ENCODE peak calls at places on chromosomes 16 and 17, in five cellular contexts. S is GM12878, G is HepG2, X is K562, B is SK-N-SH. K is an unnamed sample.

GRCh38 chr16:89829630-89830437 is 1.6 kb downstream of the SPIRE2 start:
- DNase-seq in S (no peak), G (peak), X (no peak), B (no peak), K (no peak)

GRCh38 chr17:7014995-7015586 is 2.7 kb downstream of the RNASEK start:
- DNase-seq in S (peak), G (no peak), X (no peak), B (no peak), K (no peak)

GRCh38 chr17:17784599-17785264 is 52.1 kb downstream of the SREBF1 start:
- DNase-seq in S (no peak), G (peak), X (peak), B (peak), K (no peak)

GRCh38 chr17:41448506-41448905 is 7.7 kb upstream of the KRT38 start:
- DNase-seq in S (no peak), G (no peak), X (no peak), B (no peak), K (no peak)

GRCh38 chr16:29736764-29737163 is 9.0 kb downstream of the C16orf54 start:
- DNase-seq in S (no peak), G (no peak), X (no peak), B (no peak), K (no peak)

GRCh38 chr16:23134274-23134673 is 15.0 kb downstream of the USP31 start:
- DNase-seq in S (no peak), G (peak), X (no peak), B (peak), K (no peak)

GRCh38 chr17:2690165-2691068 is 21.1 kb downstream of the CLUH start:
- DNase-seq in S (no peak), G (no peak), X (no peak), B (peak), K (no peak)

GRCh38 chr17:78387982-78388941 is 9.8 kb downstream of the PGS1 start:
- DNase-seq in S (no peak), G (no peak), X (no peak), B (no peak), K (no peak)

GRCh38 chr17:44775838-44776621 is 17.2 kb downstream of the ADAM11 start:
- DNase-seq in S (no peak), G (peak), X (no peak), B (peak), K (no peak)

GRCh38 chr16:59205403-59205802 is 471.3 kb upstream of the GOT2 start:
- DNase-seq in S (no peak), G (no peak), X (no peak), B (no peak), K (no peak)

GRCh38 chr17:59838196-59838911 is 54.4 kb downstream of the TUBD1 start:
- DNase-seq in S (no peak), G (no peak), X (no peak), B (no peak), K (no peak)

GRCh38 chr17:82592751-82593589 is 55.3 kb downstream of the WDR45B start:
- DNase-seq in S (peak), G (peak), X (peak), B (peak), K (peak)

GRCh38 chr16:73033271-73033998 is 14.5 kb downstream of the ZFHX3 start:
- DNase-seq in S (no peak), G (no peak), X (no peak), B (no peak), K (no peak)

GRCh38 chr17:74768763-74769114 is 7.4 kb downstream of the NAT9 start:
- DNase-seq in S (no peak), G (no peak), X (no peak), B (no peak), K (no peak)

GRCh38 chr17:58192612-58193011 is at the start of gene EPX:
- DNase-seq in S (no peak), G (no peak), X (no peak), B (peak), K (no peak)

GRCh38 chr17:65794572-65794971 is 233.1 kb upstream of the AXIN2 start:
- DNase-seq in S (no peak), G (peak), X (peak), B (peak), K (no peak)

GRCh38 chr16:49664221-49665215 is 191.4 kb downstream of the ZNF423 start:
- DNase-seq in S (no peak), G (no peak), X (no peak), B (peak), K (no peak)

GRCh38 chr16:30924086-30924714 is 828 bp downstream of the FBXL19 start:
- DNase-seq in S (no peak), G (no peak), X (peak), B (peak), K (peak)

GRCh38 chr16:49519008-49519656 is 145.5 kb downstream of the C16orf78 start:
- DNase-seq in S (no peak), G (no peak), X (no peak), B (no peak), K (no peak)

GRCh38 chr17:76353004-76353598 is 615 bp downstream of the PRPSAP1 start:
- DNase-seq in S (no peak), G (no peak), X (peak), B (peak), K (no peak)

GRCh38 chr16:54926166-54926838 is 4.4 kb upstream of the IRX5 start:
- DNase-seq in S (no peak), G (no peak), X (no peak), B (no peak), K (no peak)

GRCh38 chr17:9928601-9929341 is 23.7 kb upstream of the RCVRN start:
- DNase-seq in S (no peak), G (peak), X (peak), B (peak), K (peak)

DNA sequence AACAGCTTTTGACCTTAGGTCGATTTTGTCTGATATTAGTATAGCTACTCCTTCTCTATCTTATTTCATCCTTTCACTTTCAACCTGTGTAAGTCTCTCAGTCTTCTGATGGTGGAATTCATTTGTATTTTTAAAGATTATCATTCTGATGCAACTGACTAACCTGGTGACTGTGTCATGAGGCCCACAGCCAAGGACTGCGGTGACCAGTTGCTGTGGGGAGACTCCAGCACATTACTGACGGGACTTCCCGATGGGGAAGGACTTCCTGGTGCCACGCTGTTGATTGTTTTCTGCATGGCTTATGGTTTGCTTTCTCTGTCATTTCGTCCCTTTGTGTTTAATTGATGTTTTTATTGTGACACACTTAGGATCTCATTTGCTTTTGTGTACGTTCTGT is 34.2 kb downstream of the RMI2 start:
- DNase-seq in S (peak), G (no peak), X (no peak), B (no peak), K (no peak)
- TF ChIP-seq SIN3A in S (no peak), G (no peak), X (no peak), B (no peak), K (no peak)

GRCh38 chr16:19837984-19838707 is 46.5 kb downstream of the GPRC5B start:
- DNase-seq in S (no peak), G (no peak), X (no peak), B (no peak), K (no peak)

GRCh38 chr16:19833176-19833575 is 51.5 kb downstream of the GPRC5B start:
- DNase-seq in S (no peak), G (no peak), X (no peak), B (no peak), K (no peak)

GRCh38 chr16:19833581-19833980 is 51.1 kb downstream of the GPRC5B start:
- DNase-seq in S (no peak), G (no peak), X (no peak), B (no peak), K (no peak)

GRCh38 chr16:19837331-19837943 is 47.2 kb downstream of the GPRC5B start:
- DNase-seq in S (no peak), G (no peak), X (no peak), B (no peak), K (no peak)

DNA sequence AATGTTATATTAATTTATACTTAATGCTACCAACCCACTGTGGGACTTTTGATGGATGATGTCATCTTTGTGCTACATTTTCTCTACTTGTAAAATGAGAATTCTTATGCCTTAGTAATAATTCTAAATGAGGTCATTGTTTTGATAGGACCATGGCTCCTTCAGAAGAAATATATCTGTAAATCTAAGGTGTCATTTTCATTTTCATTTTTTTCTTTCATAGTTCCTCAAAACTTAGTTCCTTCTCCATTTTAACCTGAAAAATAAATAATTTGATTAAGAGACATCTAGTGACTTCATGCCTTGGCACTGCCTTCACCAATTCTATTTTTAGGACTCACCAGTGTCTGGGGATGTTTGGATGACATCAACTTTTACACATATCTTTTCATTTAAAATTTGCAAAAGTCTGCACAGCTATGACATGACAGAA is 48.6 kb downstream of the GPRC5B start:
- DNase-seq in S (no peak), G (no peak), X (no peak), B (no peak), K (no peak)
- TF ChIP-seq USF2 in S (no peak), G (no peak), X (no peak), B (no peak), K (no peak)

GRCh38 chr17:50476545-50477315 is 1.9 kb upstream of the RSAD1 start:
- DNase-seq in S (no peak), G (peak), X (no peak), B (no peak), K (no peak)
- TF ChIP-seq SIN3A in S (no peak), G (no peak), X (no peak), B (no peak), K (no peak)

DNA sequence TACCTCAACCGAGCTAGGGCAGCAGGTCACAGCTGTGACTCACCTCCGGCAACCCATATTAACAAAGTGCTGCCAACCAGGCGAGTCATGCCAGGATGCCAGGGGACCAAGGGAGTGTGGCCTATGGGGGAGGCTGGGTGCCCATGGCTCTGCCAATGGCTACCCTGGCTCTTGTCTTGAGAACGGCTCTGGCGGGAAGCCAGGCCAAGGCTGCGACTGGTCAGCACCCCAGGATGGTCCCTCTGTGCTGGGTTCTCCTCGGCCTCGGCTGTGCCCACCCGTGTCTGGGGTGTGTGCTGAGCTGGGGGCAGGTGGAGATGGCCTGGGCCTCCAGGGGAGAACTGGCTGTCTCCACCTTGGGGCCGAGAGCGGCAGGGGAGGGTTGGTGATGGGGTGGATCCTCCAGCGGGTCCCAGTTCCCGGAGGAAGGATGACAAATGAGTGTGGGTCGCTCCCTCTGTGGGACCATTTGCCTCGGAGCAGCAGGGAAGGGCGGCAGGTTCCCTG is 75.9 kb downstream of the MRC2 start:
- DNase-seq in S (no peak), G (no peak), X (peak), B (no peak), K (no peak)
- TF ChIP-seq USF2 in S (no peak), G (no peak), X (no peak), B (no peak), K (no peak)

GRCh38 chr17:47204722-47205418 is 4.3 kb upstream of the MYL4 start:
- DNase-seq in S (peak), G (no peak), X (no peak), B (no peak), K (no peak)
- TF ChIP-seq SIN3A in S (no peak), G (no peak), X (no peak), B (no peak), K (no peak)

DNA sequence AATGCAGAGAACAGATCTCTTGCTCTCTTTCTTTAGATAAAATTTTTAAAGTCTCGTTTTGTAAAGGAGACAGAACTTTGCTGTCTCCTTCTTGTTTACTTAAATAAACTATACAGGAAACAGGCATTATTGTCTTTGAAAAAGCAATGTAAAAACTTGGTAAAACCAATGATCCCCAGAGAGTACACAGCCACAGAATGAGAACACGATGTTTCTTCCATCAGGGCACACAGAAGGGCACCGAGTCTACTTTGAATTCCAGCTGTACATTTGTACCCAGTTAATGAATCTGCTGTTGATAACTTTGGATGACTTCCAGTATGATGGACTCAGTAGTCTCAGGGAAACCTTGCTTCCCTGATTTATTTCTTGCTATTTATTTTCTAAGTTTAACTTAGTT is 8.1 kb upstream of the TMEM100 start:
- DNase-seq in S (no peak), G (no peak), X (no peak), B (no peak), K (no peak)
- TF ChIP-seq USF2 in S (no peak), G (no peak), X (no peak), B (no peak), K (no peak)

GRCh38 chr16:64305663-64306062 is 816.2 kb downstream of the CDH11 start:
- DNase-seq in S (no peak), G (no peak), X (no peak), B (no peak), K (no peak)

GRCh38 chr16:64307431-64307830 is 814.4 kb downstream of the CDH11 start:
- DNase-seq in S (no peak), G (no peak), X (no peak), B (no peak), K (no peak)

GRCh38 chr16:64308721-64309120 is 813.1 kb downstream of the CDH11 start:
- DNase-seq in S (no peak), G (no peak), X (no peak), B (no peak), K (no peak)

GRCh38 chr16:64309398-64310110 is 812.3 kb downstream of the CDH11 start:
- DNase-seq in S (no peak), G (no peak), X (no peak), B (no peak), K (no peak)

DNA sequence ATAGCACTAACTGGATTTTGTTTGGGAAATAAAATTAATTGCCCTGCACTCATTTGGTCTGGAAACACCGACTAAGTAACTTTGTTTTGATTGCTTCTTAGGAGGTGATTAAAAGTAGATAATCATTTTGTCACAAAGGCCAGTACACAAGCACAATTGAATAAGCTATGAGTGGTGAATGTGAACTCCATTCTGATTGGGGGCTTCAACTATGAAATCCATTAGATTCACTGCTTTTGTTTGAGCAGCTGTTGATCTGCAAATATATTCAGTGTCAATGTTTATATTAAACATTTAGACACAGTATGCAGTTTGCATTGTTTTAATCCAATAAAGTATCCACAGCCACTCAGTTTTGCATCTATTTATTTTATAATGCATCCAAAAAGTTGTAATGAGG is 817.5 kb downstream of the CDH11 start:
- DNase-seq in S (no peak), G (no peak), X (no peak), B (no peak), K (no peak)
- TF ChIP-seq SIN3A in S (no peak), G (no peak), X (no peak), B (no peak), K (no peak)

GRCh38 chr16:1431497-1432270 is 806 bp downstream of the PERCC1 start:
- DNase-seq in S (no peak), G (no peak), X (no peak), B (no peak), K (no peak)
- TF ChIP-seq USF2 in S (no peak), G (no peak), X (no peak), B (no peak), K (no peak)

GRCh38 chr17:29734640-29735039 is 111.9 kb upstream of the CORO6 start:
- DNase-seq in S (no peak), G (peak), X (no peak), B (no peak), K (no peak)

GRCh38 chr17:29732209-29732608 is 109.5 kb upstream of the CORO6 start:
- DNase-seq in S (no peak), G (no peak), X (no peak), B (no peak), K (no peak)

GRCh38 chr17:29731589-29731929 is 108.8 kb upstream of the CORO6 start:
- DNase-seq in S (no peak), G (no peak), X (no peak), B (no peak), K (no peak)

GRCh38 chr17:29733151-29733550 is 110.4 kb upstream of the CORO6 start:
- DNase-seq in S (no peak), G (no peak), X (no peak), B (no peak), K (no peak)

DNA sequence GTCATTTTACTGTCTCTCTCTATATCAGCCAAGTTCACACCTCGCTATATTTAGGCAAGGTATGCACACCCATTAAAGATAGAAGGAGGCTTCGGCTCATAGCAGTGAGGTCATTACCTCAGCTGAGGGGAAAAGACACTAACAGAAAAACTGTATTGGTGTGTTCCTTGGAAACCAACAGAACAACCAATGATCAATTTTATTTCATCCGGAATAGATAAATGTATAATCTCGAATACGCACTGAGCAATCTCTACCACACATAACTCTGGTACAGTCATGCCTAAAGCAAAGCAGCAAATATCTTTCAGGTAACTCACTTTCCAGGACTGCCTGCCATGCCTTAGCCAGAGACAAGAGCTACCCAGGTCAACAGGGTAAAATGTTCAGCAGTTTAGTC is 109.9 kb upstream of the CORO6 start:
- DNase-seq in S (no peak), G (no peak), X (no peak), B (no peak), K (no peak)
- TF ChIP-seq SIN3A in S (no peak), G (no peak), X (no peak), B (no peak), K (no peak)

DNA sequence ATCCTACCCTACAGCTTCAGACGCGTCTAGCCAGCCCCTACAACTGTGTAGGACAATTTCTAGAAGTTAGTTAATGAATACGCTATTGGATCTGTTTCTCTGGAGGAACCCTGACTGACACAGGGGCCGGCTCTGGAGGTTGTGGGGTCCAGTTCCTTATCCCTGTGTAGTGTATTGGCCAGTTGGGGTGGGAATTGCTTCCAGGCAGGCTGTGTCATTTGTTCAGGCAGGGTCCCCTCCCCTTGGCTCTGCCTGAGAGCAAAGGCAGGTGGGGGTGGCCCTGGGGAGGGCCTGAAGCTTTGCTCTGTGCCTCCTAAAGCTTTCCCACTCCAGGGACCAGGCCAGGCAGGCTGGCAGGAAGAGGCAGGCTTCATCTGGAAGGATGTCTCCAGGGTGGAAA is 11.7 kb upstream of the CETP start:
- DNase-seq in S (no peak), G (no peak), X (no peak), B (no peak), K (no peak)
- TF ChIP-seq USF2 in S (no peak), G (no peak), X (no peak), B (no peak), K (no peak)